ENCODE peak calls at places on chromosomes 2 and 18, in nine cellular contexts. One of them, this sample, is unnamed.
A peak's percentile ranks its signal among the peaks of the same experiment; 100 is the strongest.

GRCh38 chr2:18309188-18309587 is 251.3 kb downstream of the RDH14 start:
- DNase-seq in heart right ventricle: no peak
- DNase-seq in upper lobe of right lung: no peak
- DNase-seq in esophagus muscularis mucosa: no peak
- DNase-seq in ovary: no peak
- DNase-seq in HAP-1: no peak
- DNase-seq in endothelial cell of umbilical vein: no peak
- DNase-seq in left ventricle myocardium inferior: no peak
- DNase-seq in breast epithelium: no peak
- DNase-seq in this sample: no peak

GRCh38 chr2:106192752-106193490 is 1.2 kb downstream of the UXS1 start:
- DNase-seq in heart right ventricle: peak; percentile 29
- DNase-seq in upper lobe of right lung: peak; percentile 85
- DNase-seq in esophagus muscularis mucosa: no peak
- DNase-seq in ovary: no peak
- DNase-seq in HAP-1: peak; percentile 28
- DNase-seq in endothelial cell of umbilical vein: peak; percentile 68
- DNase-seq in left ventricle myocardium inferior: no peak
- DNase-seq in breast epithelium: no peak
- DNase-seq in this sample: peak; percentile 39

GRCh38 chr2:114128725-114129124 is 238.8 kb downstream of the ACTR3 start:
- DNase-seq in heart right ventricle: no peak
- DNase-seq in upper lobe of right lung: no peak
- DNase-seq in esophagus muscularis mucosa: no peak
- DNase-seq in ovary: no peak
- DNase-seq in HAP-1: no peak
- DNase-seq in endothelial cell of umbilical vein: no peak
- DNase-seq in left ventricle myocardium inferior: no peak
- DNase-seq in breast epithelium: no peak
- DNase-seq in this sample: no peak

GRCh38 chr2:6043238-6043637 is 351.1 kb downstream of the SOX11 start:
- DNase-seq in heart right ventricle: no peak
- DNase-seq in upper lobe of right lung: no peak
- DNase-seq in esophagus muscularis mucosa: no peak
- DNase-seq in ovary: no peak
- DNase-seq in HAP-1: no peak
- DNase-seq in endothelial cell of umbilical vein: no peak
- DNase-seq in left ventricle myocardium inferior: no peak
- DNase-seq in breast epithelium: no peak
- DNase-seq in this sample: no peak

GRCh38 chr2:177908182-177908581 is 164.4 kb downstream of the PDE11A start:
- DNase-seq in heart right ventricle: no peak
- DNase-seq in upper lobe of right lung: no peak
- DNase-seq in esophagus muscularis mucosa: no peak
- DNase-seq in ovary: no peak
- DNase-seq in HAP-1: no peak
- DNase-seq in endothelial cell of umbilical vein: no peak
- DNase-seq in left ventricle myocardium inferior: no peak
- DNase-seq in breast epithelium: no peak
- DNase-seq in this sample: no peak

GRCh38 chr2:177529166-177529565 is 136.6 kb downstream of the AGPS start:
- DNase-seq in heart right ventricle: no peak
- DNase-seq in upper lobe of right lung: no peak
- DNase-seq in esophagus muscularis mucosa: no peak
- DNase-seq in ovary: no peak
- DNase-seq in HAP-1: no peak
- DNase-seq in endothelial cell of umbilical vein: no peak
- DNase-seq in left ventricle myocardium inferior: no peak
- DNase-seq in breast epithelium: no peak
- DNase-seq in this sample: no peak

GRCh38 chr2:236916181-236916580 is 169.5 kb upstream of the COPS8 start:
- DNase-seq in heart right ventricle: no peak
- DNase-seq in upper lobe of right lung: no peak
- DNase-seq in esophagus muscularis mucosa: peak; percentile 53
- DNase-seq in ovary: no peak
- DNase-seq in HAP-1: peak; percentile 75
- DNase-seq in endothelial cell of umbilical vein: no peak
- DNase-seq in left ventricle myocardium inferior: no peak
- DNase-seq in breast epithelium: no peak
- DNase-seq in this sample: no peak

GRCh38 chr2:181077128-181077709 is 96.8 kb downstream of the UBE2E3 start:
- DNase-seq in heart right ventricle: no peak
- DNase-seq in upper lobe of right lung: no peak
- DNase-seq in esophagus muscularis mucosa: no peak
- DNase-seq in ovary: no peak
- DNase-seq in HAP-1: peak; percentile 62
- DNase-seq in endothelial cell of umbilical vein: peak; percentile 56
- DNase-seq in left ventricle myocardium inferior: no peak
- DNase-seq in breast epithelium: no peak
- DNase-seq in this sample: no peak

GRCh38 chr2:168456526-168457176 is 579 bp downstream of the CERS6 start:
- DNase-seq in heart right ventricle: peak; percentile 14
- DNase-seq in upper lobe of right lung: peak; percentile 76
- DNase-seq in esophagus muscularis mucosa: no peak
- DNase-seq in ovary: peak; percentile 73
- DNase-seq in HAP-1: no peak
- DNase-seq in endothelial cell of umbilical vein: no peak
- DNase-seq in left ventricle myocardium inferior: peak; percentile 36
- DNase-seq in breast epithelium: no peak
- DNase-seq in this sample: peak; percentile 43

GRCh38 chr2:199903111-199903510 is 8.0 kb upstream of the C2orf69 start:
- DNase-seq in heart right ventricle: no peak
- DNase-seq in upper lobe of right lung: no peak
- DNase-seq in esophagus muscularis mucosa: no peak
- DNase-seq in ovary: no peak
- DNase-seq in HAP-1: no peak
- DNase-seq in endothelial cell of umbilical vein: no peak
- DNase-seq in left ventricle myocardium inferior: no peak
- DNase-seq in breast epithelium: no peak
- DNase-seq in this sample: no peak

GRCh38 chr2:96315005-96315399 is 9.7 kb upstream of the SNRNP200 start:
- DNase-seq in heart right ventricle: no peak
- DNase-seq in upper lobe of right lung: no peak
- DNase-seq in esophagus muscularis mucosa: no peak
- DNase-seq in ovary: no peak
- DNase-seq in HAP-1: no peak
- DNase-seq in endothelial cell of umbilical vein: no peak
- DNase-seq in left ventricle myocardium inferior: no peak
- DNase-seq in breast epithelium: no peak
- DNase-seq in this sample: no peak

GRCh38 chr2:160096414-160096813 is 34.0 kb upstream of the PLA2R1 start:
- DNase-seq in heart right ventricle: no peak
- DNase-seq in upper lobe of right lung: no peak
- DNase-seq in esophagus muscularis mucosa: no peak
- DNase-seq in ovary: no peak
- DNase-seq in HAP-1: no peak
- DNase-seq in endothelial cell of umbilical vein: no peak
- DNase-seq in left ventricle myocardium inferior: no peak
- DNase-seq in breast epithelium: no peak
- DNase-seq in this sample: no peak

GRCh38 chr18:48541026-48541746 is 2.4 kb downstream of the CTIF start:
- DNase-seq in heart right ventricle: peak; percentile 73
- DNase-seq in upper lobe of right lung: peak; percentile 89
- DNase-seq in esophagus muscularis mucosa: no peak
- DNase-seq in ovary: peak; percentile 84
- DNase-seq in HAP-1: peak; percentile 42
- DNase-seq in endothelial cell of umbilical vein: peak; percentile 65
- DNase-seq in left ventricle myocardium inferior: peak; percentile 83
- DNase-seq in breast epithelium: peak; percentile 55
- DNase-seq in this sample: peak; percentile 87

GRCh38 chr2:102753563-102754159 is 8.2 kb upstream of the TMEM182 start:
- DNase-seq in heart right ventricle: no peak
- DNase-seq in upper lobe of right lung: no peak
- DNase-seq in esophagus muscularis mucosa: no peak
- DNase-seq in ovary: no peak
- DNase-seq in HAP-1: peak; percentile 43
- DNase-seq in endothelial cell of umbilical vein: peak; percentile 54
- DNase-seq in left ventricle myocardium inferior: no peak
- DNase-seq in breast epithelium: no peak
- DNase-seq in this sample: no peak

GRCh38 chr2:162929571-162929970 is 91.0 kb upstream of the KCNH7 start:
- DNase-seq in heart right ventricle: no peak
- DNase-seq in upper lobe of right lung: no peak
- DNase-seq in esophagus muscularis mucosa: no peak
- DNase-seq in ovary: no peak
- DNase-seq in HAP-1: no peak
- DNase-seq in endothelial cell of umbilical vein: no peak
- DNase-seq in left ventricle myocardium inferior: no peak
- DNase-seq in breast epithelium: no peak
- DNase-seq in this sample: no peak

GRCh38 chr2:2846379-2847130 is 515.5 kb upstream of the MYT1L start:
- DNase-seq in heart right ventricle: peak; percentile 67
- DNase-seq in upper lobe of right lung: peak; percentile 62
- DNase-seq in esophagus muscularis mucosa: no peak
- DNase-seq in ovary: no peak
- DNase-seq in HAP-1: no peak
- DNase-seq in endothelial cell of umbilical vein: no peak
- DNase-seq in left ventricle myocardium inferior: peak; percentile 62
- DNase-seq in breast epithelium: peak; percentile 42
- DNase-seq in this sample: peak; percentile 72

GRCh38 chr2:182248362-182248761 is 178.5 kb downstream of the PDE1A start:
- DNase-seq in heart right ventricle: peak; percentile 23
- DNase-seq in upper lobe of right lung: no peak
- DNase-seq in esophagus muscularis mucosa: no peak
- DNase-seq in ovary: no peak
- DNase-seq in HAP-1: no peak
- DNase-seq in endothelial cell of umbilical vein: no peak
- DNase-seq in left ventricle myocardium inferior: no peak
- DNase-seq in breast epithelium: no peak
- DNase-seq in this sample: no peak

GRCh38 chr2:1602359-1603010 is 141.8 kb downstream of the PXDN start:
- DNase-seq in heart right ventricle: no peak
- DNase-seq in upper lobe of right lung: no peak
- DNase-seq in esophagus muscularis mucosa: no peak
- DNase-seq in ovary: no peak
- DNase-seq in HAP-1: no peak
- DNase-seq in endothelial cell of umbilical vein: no peak
- DNase-seq in left ventricle myocardium inferior: no peak
- DNase-seq in breast epithelium: no peak
- DNase-seq in this sample: no peak

GRCh38 chr2:28868611-28869010 is 1.5 kb downstream of the TRMT61B start:
- DNase-seq in heart right ventricle: no peak
- DNase-seq in upper lobe of right lung: no peak
- DNase-seq in esophagus muscularis mucosa: no peak
- DNase-seq in ovary: no peak
- DNase-seq in HAP-1: peak; percentile 56
- DNase-seq in endothelial cell of umbilical vein: no peak
- DNase-seq in left ventricle myocardium inferior: no peak
- DNase-seq in breast epithelium: no peak
- DNase-seq in this sample: no peak
- H3K4me3 ChIP-seq in heart right ventricle: peak overlapping the region; percentile 94
- H3K4me3 ChIP-seq in upper lobe of right lung: peak overlapping the region; percentile 87
- H3K4me3 ChIP-seq in esophagus muscularis mucosa: peak overlapping the region; percentile 94
- H3K4me3 ChIP-seq in ovary: no peak overlapping the region
- H3K4me3 ChIP-seq in HAP-1: peak overlapping the region; percentile 97
- H3K4me3 ChIP-seq in endothelial cell of umbilical vein: no peak overlapping the region
- H3K4me3 ChIP-seq in left ventricle myocardium inferior: peak overlapping the region; percentile 85
- H3K4me3 ChIP-seq in breast epithelium: peak overlapping the region; percentile 80
- H3K4me3 ChIP-seq in this sample: peak overlapping the region; percentile 88

DNA sequence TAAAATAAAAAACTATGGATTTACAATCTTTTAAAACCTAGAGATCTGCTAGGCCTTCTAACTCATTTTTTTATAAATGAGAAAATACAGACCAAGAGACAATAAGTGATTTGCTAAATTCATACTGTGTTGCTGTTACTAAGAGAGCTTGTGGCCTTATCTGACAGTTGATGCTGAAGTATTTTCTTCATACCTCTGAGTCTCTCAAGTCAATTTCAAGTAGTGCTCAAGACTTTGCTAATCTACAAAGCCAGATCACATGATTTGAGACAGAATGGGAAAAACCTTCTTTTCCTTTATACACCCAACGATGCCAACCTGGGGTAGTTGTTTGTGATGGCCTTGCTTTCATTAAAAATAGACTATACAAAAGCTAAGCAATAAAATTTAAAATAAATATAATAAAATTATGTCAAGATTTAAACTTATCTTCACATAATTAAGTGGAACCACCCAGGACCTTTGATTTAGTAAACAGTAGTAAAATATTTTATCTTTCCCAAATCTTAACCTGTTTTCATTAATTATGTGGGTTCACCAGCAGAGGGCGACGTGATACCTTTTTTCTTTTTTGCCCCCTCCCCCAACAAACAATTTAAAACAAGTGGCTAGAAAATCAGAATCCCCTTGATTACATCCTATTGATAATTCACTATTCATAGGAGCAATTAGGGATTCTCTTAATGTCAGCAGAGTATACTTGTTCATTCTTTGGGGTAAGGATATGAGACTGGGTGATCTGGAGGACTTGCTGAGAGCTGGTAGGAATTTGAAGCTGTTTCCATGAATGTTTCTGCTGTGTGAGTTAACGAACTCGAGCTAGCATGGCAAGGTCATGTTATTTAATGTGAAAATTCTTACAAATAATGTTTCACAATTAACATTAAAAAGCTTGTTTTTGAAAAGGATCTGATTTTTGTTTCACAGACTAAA is 49.6 kb upstream of the SLC5A7 start:
- DNase-seq in heart right ventricle: no peak
- DNase-seq in upper lobe of right lung: no peak
- DNase-seq in esophagus muscularis mucosa: no peak
- DNase-seq in ovary: no peak
- DNase-seq in HAP-1: no peak
- DNase-seq in endothelial cell of umbilical vein: no peak
- DNase-seq in left ventricle myocardium inferior: no peak
- DNase-seq in breast epithelium: no peak
- DNase-seq in this sample: no peak
- H3K9me3 ChIP-seq in heart right ventricle: no peaks in the 10 kb centered on the region
- H3K9me3 ChIP-seq in upper lobe of right lung: no peaks in the 10 kb centered on the region
- H3K9me3 ChIP-seq in esophagus muscularis mucosa: no peaks in the 10 kb centered on the region
- H3K9me3 ChIP-seq in ovary: no peaks in the 10 kb centered on the region
- H3K9me3 ChIP-seq in HAP-1: no peaks in the 10 kb centered on the region
- H3K9me3 ChIP-seq in endothelial cell of umbilical vein: no peaks in the 10 kb centered on the region
- H3K9me3 ChIP-seq in left ventricle myocardium inferior: no peaks in the 10 kb centered on the region
- H3K9me3 ChIP-seq in breast epithelium: no peaks in the 10 kb centered on the region
- H3K9me3 ChIP-seq in this sample: no peaks in the 10 kb centered on the region

GRCh38 chr18:77070627-77071026 is 62.0 kb downstream of the MBP start:
- DNase-seq in heart right ventricle: no peak
- DNase-seq in upper lobe of right lung: no peak
- DNase-seq in esophagus muscularis mucosa: no peak
- DNase-seq in ovary: no peak
- DNase-seq in HAP-1: no peak
- DNase-seq in endothelial cell of umbilical vein: no peak
- DNase-seq in left ventricle myocardium inferior: no peak
- DNase-seq in breast epithelium: no peak
- DNase-seq in this sample: no peak
- H3K4me1 ChIP-seq in heart right ventricle: peaks cover 76% of the 10 kb centered on the region
- H3K4me1 ChIP-seq in upper lobe of right lung: peaks cover 82% of the 10 kb centered on the region
- H3K4me1 ChIP-seq in esophagus muscularis mucosa: peaks cover 81% of the 10 kb centered on the region
- H3K4me1 ChIP-seq in ovary: peaks cover 17% of the 10 kb centered on the region
- H3K4me1 ChIP-seq in HAP-1: no peaks in the 10 kb centered on the region
- H3K4me1 ChIP-seq in endothelial cell of umbilical vein: peaks cover 59% of the 10 kb centered on the region
- H3K4me1 ChIP-seq in left ventricle myocardium inferior: peaks cover 87% of the 10 kb centered on the region
- H3K4me1 ChIP-seq in breast epithelium: peaks cover 2% of the 10 kb centered on the region
- H3K4me1 ChIP-seq in this sample: peaks cover 63% of the 10 kb centered on the region

DNA sequence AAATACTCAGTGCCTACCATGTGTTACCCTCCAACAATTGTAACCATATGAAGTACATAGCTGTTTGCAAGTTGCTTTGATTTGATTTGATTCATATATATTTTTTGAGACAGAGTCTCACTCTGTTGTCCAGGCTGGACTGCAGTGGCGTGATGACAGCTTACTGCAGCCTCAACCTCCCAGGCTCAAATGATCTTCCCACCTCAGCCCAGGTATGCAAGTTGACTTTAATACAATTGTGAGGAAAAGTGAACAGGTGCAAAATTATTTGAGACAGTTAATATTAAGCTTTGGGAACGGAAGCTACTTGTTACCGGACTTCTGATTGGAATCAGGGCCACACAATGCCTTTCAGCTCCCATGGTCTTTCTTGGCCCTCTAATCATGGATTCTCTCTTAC is 1.3 kb upstream of the RPL37A start:
- DNase-seq in heart right ventricle: no peak
- DNase-seq in upper lobe of right lung: no peak
- DNase-seq in esophagus muscularis mucosa: no peak
- DNase-seq in ovary: no peak
- DNase-seq in HAP-1: no peak
- DNase-seq in endothelial cell of umbilical vein: no peak
- DNase-seq in left ventricle myocardium inferior: no peak
- DNase-seq in breast epithelium: no peak
- DNase-seq in this sample: no peak
- H3K4me3 ChIP-seq in heart right ventricle: peak overlapping the region; percentile 82
- H3K4me3 ChIP-seq in upper lobe of right lung: peak overlapping the region; percentile 83
- H3K4me3 ChIP-seq in esophagus muscularis mucosa: peak overlapping the region; percentile 71
- H3K4me3 ChIP-seq in ovary: no peak overlapping the region
- H3K4me3 ChIP-seq in HAP-1: peak overlapping the region; percentile 98
- H3K4me3 ChIP-seq in endothelial cell of umbilical vein: no peak overlapping the region
- H3K4me3 ChIP-seq in left ventricle myocardium inferior: peak overlapping the region; percentile 88
- H3K4me3 ChIP-seq in breast epithelium: no peak overlapping the region
- H3K4me3 ChIP-seq in this sample: peak overlapping the region; percentile 94